ENCODE peak calls at places on chromosomes 16 and 17, in five cellular contexts. G is K562, X is mesendoderm, Y is GM23248, H is neuronal stem cell. L is an unnamed sample.

GRCh38 chr16:4290236-4290830 is 17.5 kb upstream of the TFAP4 start:
- DNase-seq in G (no peak), Y (peak), H (no peak), X (peak), L (no peak)

GRCh38 chr16:61900482-61900881 is 135.8 kb downstream of the CDH8 start:
- DNase-seq in X (no peak), Y (peak), H (no peak), G (no peak), L (no peak)

GRCh38 chr16:57042157-57043111 is 49.9 kb upstream of the CPNE2 start:
- DNase-seq in H (no peak), G (no peak), X (no peak), Y (no peak), L (peak)

GRCh38 chr16:25691519-25692091 is at the start of gene HS3ST4:
- DNase-seq in X (peak), G (no peak), H (peak), Y (peak), L (no peak)

GRCh38 chr17:33506889-33507650 is 214.0 kb upstream of the ASIC2 start:
- DNase-seq in X (peak), Y (no peak), H (no peak), G (peak), L (no peak)

GRCh38 chr17:19288453-19288852 is 51.3 kb downstream of the EPN2 start:
- DNase-seq in X (peak), H (no peak), Y (no peak), G (no peak), L (no peak)

GRCh38 chr16:84042308-84042878 is at the start of gene SLC38A8:
- DNase-seq in X (no peak), G (no peak), H (no peak), Y (no peak), L (no peak)

GRCh38 chr17:31067699-31068184 is 27.0 kb upstream of the NF1 start:
- DNase-seq in G (no peak), X (no peak), H (no peak), Y (peak), L (no peak)

GRCh38 chr17:795721-796120 is 13.6 kb downstream of the MRM3 start:
- DNase-seq in H (no peak), G (no peak), X (no peak), Y (no peak), L (no peak)
- H3K9ac ChIP-seq in H (peak), G (no peak), X (peak), Y (peak), L (no peak)

DNA sequence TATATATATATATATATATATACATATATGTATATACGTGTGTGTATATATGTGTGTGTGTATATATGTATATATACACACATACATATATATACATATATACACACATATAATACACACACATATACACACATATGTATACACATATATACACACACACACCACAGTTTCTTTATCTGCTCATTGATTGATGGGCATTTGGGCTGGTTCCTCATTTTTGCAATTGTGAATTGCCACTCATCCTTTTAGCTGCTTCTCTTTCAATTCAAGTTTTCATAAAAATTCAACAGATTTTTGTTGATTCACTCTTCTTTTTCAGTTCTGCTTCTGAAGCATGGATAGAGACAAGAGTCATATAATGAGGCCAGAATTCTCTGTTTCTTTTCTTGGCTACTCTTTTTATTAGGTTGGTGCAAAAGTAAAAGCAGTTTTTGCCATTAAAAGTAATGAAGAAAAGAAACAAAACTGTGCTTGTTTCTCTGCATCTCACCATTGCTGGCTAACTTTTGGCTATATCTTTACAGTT is 44.5 kb downstream of the SLFN5 start:
- DNase-seq in X (no peak), G (no peak), H (no peak), Y (no peak), L (no peak)
- H3K9ac ChIP-seq in X (no peak), G (no peak), H (no peak), Y (no peak), L (no peak)

GRCh38 chr17:7248811-7249210 is 2.7 kb downstream of the CTDNEP1 start:
- DNase-seq in X (no peak), G (no peak), H (no peak), Y (no peak), L (no peak)
- H3K9ac ChIP-seq in X (peak), G (no peak), H (no peak), Y (no peak), L (peak)

GRCh38 chr16:81097230-81097629 is 1.0 kb upstream of the GCSH start:
- DNase-seq in H (no peak), Y (no peak), X (no peak), G (peak), L (no peak)

GRCh38 chr16:81094771-81095251 is 1.4 kb downstream of the GCSH start:
- DNase-seq in Y (peak), X (no peak), G (no peak), H (no peak), L (peak)

GRCh38 chr16:81095653-81095952 is 592 bp downstream of the GCSH start:
- DNase-seq in G (no peak), Y (no peak), X (no peak), H (no peak), L (peak)

GRCh38 chr16:81096715-81097208 is 567 bp upstream of the GCSH start:
- DNase-seq in X (no peak), Y (no peak), H (no peak), G (peak), L (no peak)

DNA sequence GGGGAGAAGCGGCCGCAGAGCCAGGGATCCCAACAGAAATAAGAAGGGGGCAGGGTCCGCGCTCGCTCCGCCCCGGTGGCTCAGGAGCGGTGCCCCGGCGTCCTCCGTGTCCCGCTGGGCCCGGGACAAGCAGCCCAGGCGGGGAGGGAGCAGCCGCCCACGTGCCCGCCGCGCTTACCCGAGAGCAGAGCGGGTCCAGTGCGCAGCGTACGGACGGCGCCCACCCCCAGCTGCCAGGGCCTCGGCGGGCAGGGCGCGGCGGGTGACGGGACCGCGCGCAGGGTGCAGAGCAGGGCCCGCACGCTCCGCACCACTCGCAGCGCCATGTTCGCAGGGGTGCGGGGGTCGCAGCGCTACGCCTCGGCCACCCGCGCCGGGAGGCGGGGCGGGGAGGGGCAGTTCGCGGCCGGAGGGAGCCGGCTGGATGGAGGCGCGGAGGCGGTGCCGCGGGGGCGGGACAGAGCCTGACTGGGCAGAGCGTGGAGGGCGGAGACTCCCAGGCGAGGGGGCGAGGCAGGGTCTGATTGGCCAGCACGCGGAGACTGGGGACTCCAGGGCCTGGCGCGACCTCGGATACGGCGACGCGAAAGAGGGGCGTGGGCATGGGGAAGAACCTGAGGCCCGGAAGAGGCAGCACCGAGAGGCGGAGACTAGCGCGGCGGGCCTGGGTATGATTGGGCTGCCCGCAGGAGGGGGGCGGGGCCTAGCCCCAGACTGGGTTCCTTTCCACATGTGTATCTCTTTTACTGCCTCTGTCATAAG is at the start of gene GCSH:
- DNase-seq in Y (peak), G (peak), X (peak), H (peak), L (peak)
- H3K9ac ChIP-seq in Y (peak), G (peak), X (peak), H (peak), L (peak)

DNA sequence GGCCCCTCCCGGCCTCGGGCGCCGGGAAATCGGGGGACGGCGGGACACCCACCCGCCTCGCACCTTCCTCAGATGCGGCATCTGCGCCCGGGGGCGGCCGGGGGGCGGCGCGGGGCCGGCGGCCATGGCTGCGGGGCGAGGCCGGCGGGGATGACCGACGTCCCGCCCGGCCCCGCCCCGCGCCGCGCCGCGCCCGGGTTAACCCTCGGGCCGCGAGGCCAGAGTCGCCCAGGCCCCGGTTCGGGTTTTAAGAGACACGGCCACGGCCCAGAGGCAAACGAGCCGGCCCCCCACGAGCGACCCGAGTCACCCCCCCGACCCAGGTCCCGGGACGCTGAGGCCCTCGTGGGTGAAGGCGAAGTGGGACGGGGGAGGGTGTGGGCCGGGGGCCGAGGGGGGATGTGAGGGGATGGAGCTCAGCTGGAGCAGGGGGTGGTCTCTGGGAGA is at the start of gene RGS11:
- DNase-seq in H (no peak), X (no peak), Y (peak), G (no peak), L (no peak)
- H3K9ac ChIP-seq in H (peak), X (peak), Y (peak), G (no peak), L (no peak)

GRCh38 chr17:57362797-57363556 is 106.7 kb downstream of the MSI2 start:
- DNase-seq in G (no peak), H (no peak), Y (no peak), X (no peak), L (no peak)

GRCh38 chr17:57366177-57366557 is 109.8 kb downstream of the MSI2 start:
- DNase-seq in H (no peak), G (peak), Y (no peak), X (no peak), L (no peak)

GRCh38 chr17:57365420-57365819 is 109.1 kb downstream of the MSI2 start:
- DNase-seq in H (no peak), G (peak), X (no peak), Y (peak), L (no peak)

GRCh38 chr17:57363580-57363979 is 107.3 kb downstream of the MSI2 start:
- DNase-seq in G (no peak), H (no peak), Y (no peak), X (no peak), L (no peak)

GRCh38 chr17:57363998-57364645 is 107.8 kb downstream of the MSI2 start:
- DNase-seq in H (no peak), Y (no peak), G (no peak), X (no peak), L (no peak)
- H3K9ac ChIP-seq in H (no peak), Y (no peak), G (no peak), X (no peak), L (peak)

DNA sequence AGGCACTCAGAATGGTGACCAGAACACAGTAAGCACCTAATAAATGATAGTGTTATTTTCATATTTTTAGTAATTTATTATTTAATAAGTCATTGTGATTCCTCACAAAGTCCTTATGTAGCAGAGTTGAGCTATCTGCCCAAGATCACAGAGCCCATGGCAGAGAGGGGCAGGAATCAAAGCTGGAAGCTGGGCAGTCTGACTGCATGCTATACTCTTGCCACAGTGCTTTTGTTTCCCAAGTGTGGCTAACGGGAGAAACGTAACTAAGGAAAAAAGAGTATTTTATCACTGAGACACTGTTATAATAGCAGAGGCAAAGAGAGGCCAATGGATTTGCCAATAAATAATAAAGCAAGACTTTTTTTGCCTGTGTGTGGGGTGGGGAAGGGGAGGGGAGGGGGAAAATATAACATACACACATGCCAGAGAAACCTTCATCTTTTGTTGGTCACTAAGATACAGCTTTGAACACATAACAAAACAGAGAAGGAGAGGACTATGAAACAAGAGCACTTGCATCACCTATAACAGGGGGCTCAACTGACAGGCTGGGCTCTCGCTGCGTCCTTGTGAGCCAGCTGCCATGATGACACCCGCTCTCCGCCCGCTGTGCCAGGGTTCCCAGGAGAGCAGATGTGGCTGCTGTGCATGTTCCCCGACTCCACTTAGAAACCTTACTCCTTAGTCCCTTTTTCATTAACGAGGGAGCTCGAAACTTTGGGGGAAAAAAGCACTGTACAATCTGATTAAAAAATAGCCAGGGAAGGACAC is 10.1 kb downstream of the CSNK2A2 start:
- DNase-seq in G (no peak), X (no peak), Y (no peak), H (no peak), L (no peak)
- H3K9ac ChIP-seq in G (no peak), X (no peak), Y (no peak), H (no peak), L (no peak)

GRCh38 chr17:45311762-45312476 is 4.9 kb downstream of the MAP3K14 start:
- DNase-seq in Y (peak), H (no peak), X (peak), G (peak), L (peak)
- H3K9ac ChIP-seq in Y (peak), H (no peak), X (no peak), G (no peak), L (peak)

GRCh38 chr17:77892469-77893143 is 65.9 kb upstream of the TNRC6C start:
- DNase-seq in H (peak), G (peak), Y (no peak), X (peak), L (peak)
- H3K9ac ChIP-seq in H (peak), G (no peak), Y (no peak), X (no peak), L (no peak)

GRCh38 chr17:68777243-68777855 is 176.2 kb upstream of the FAM20A start:
- DNase-seq in G (peak), Y (peak), X (peak), H (peak), L (peak)
- H3K9ac ChIP-seq in G (no peak), Y (peak), X (no peak), H (no peak), L (no peak)